ENCODE peak calls at places on chromosomes 6 and 20, in ten cellular contexts. C is effector memory CD8-positive, alpha-beta T cell; J is NCI-H1092 treated with DMSO at 0.1 percent for 48 hours; H is endothelial cell; S is D341Med; O is GM10248; T is Right ventricle myocardium inferior; P is kidney tubule cell; R is stimulated activated CD4-positive, alpha-beta T cell treated with anti-CD3 and anti-CD28 coated beads, Interleukin-4, amount 100 ng/mL, for 1 hour; V is hypothalamus. X is an unnamed sample.

GRCh38 chr20:59246691-59247090 is 53.7 kb upstream of the EDN3 start:
- DNase-seq in T (no peak), H (no peak), J (no peak), S (no peak), R (no peak), V (no peak), O (no peak), P (no peak), C (no peak), X (no peak)

GRCh38 chr6:116611020-116611419 is 5.3 kb upstream of the RSPH4A start:
- DNase-seq in C (no peak), P (no peak), R (no peak), T (no peak), V (no peak), J (no peak), H (no peak), S (no peak), O (no peak), X (no peak)

GRCh38 chr6:17932362-17932852 is 55.0 kb downstream of the KIF13A start:
- DNase-seq in S (no peak), T (peak; percentile 64), V (no peak), O (no peak), H (no peak), C (no peak), R (no peak), J (no peak), P (peak; percentile 29), X (no peak)

GRCh38 chr20:56343861-56344381 is 14.9 kb upstream of the FAM210B start:
- DNase-seq in T (no peak), P (peak; percentile 22), C (no peak), J (no peak), O (peak; percentile 77), V (no peak), H (peak; percentile 80), S (peak; percentile 90), R (peak; percentile 40), X (no peak)

GRCh38 chr6:82506526-82506925 is 142.9 kb downstream of the TPBG start:
- DNase-seq in O (no peak), T (no peak), H (no peak), R (no peak), P (peak; percentile 17), S (no peak), V (no peak), J (no peak), C (no peak), X (no peak)

GRCh38 chr6:157893238-157893637 is 70.2 kb downstream of the SNX9 start:
- DNase-seq in P (no peak), R (peak; percentile 33), T (no peak), V (no peak), H (no peak), S (no peak), J (no peak), C (no peak), O (no peak), X (peak; percentile 25)

GRCh38 chr20:48191200-48191599 is 405.9 kb upstream of the SULF2 start:
- DNase-seq in S (no peak), R (no peak), P (peak; percentile 53), V (no peak), O (no peak), H (no peak), T (no peak), C (no peak), J (no peak), X (no peak)

GRCh38 chr6:80366721-80367120 is 260.2 kb downstream of the BCKDHB start:
- DNase-seq in O (no peak), C (no peak), S (peak; percentile 52), J (peak; percentile 58), T (peak; percentile 73), P (peak; percentile 41), R (no peak), V (no peak), H (no peak), X (no peak)

GRCh38 chr6:166707045-166707444 is 80.0 kb upstream of the RPS6KA2 start:
- DNase-seq in C (peak; percentile 4), V (no peak), J (peak; percentile 78), S (no peak), P (peak; percentile 68), O (peak; percentile 56), R (no peak), T (no peak), H (peak; percentile 76), X (no peak)

GRCh38 chr6:42817910-42818309 is 36.1 kb downstream of the BICRAL start:
- DNase-seq in O (no peak), T (no peak), R (no peak), C (no peak), J (no peak), P (no peak), V (no peak), H (no peak), S (no peak), X (no peak)

GRCh38 chr20:35967979-35968640 is at the start of gene CNBD2:
- DNase-seq in P (no peak), J (no peak), V (no peak), O (no peak), H (no peak), R (no peak), T (no peak), S (no peak), C (no peak), X (no peak)

GRCh38 chr6:102679844-102680243 is 1286.3 kb downstream of the GRIK2 start:
- DNase-seq in S (no peak), H (no peak), C (no peak), T (no peak), R (no peak), J (no peak), O (no peak), P (no peak), V (no peak), X (no peak)

GRCh38 chr6:110828396-110828795 is 13.1 kb upstream of the CDK19 start:
- DNase-seq in T (no peak), C (no peak), J (no peak), H (no peak), R (no peak), P (peak; percentile 7), O (no peak), V (no peak), S (no peak), X (no peak)

GRCh38 chr6:18265787-18266523 is 1.6 kb upstream of the DEK start:
- DNase-seq in S (no peak), H (no peak), T (peak; percentile 60), V (no peak), R (no peak), O (no peak), P (no peak), J (no peak), C (no peak), X (peak; percentile 39)

GRCh38 chr6:100461273-100461919 is 3.3 kb downstream of the SIM1 start:
- DNase-seq in R (no peak), J (peak; percentile 67), S (no peak), T (no peak), H (peak; percentile 66), P (peak; percentile 65), C (no peak), V (no peak), O (no peak), X (no peak)

GRCh38 chr6:159898519-159898918 is 7.7 kb downstream of the MAS1 start:
- DNase-seq in R (no peak), S (no peak), H (no peak), P (no peak), O (no peak), C (no peak), V (no peak), T (no peak), J (no peak), X (no peak)

GRCh38 chr6:8329592-8329991 is 105.8 kb downstream of the SLC35B3 start:
- DNase-seq in P (no peak), R (no peak), V (no peak), C (no peak), H (no peak), J (no peak), T (no peak), S (no peak), O (no peak), X (no peak)

GRCh38 chr20:44959082-44959895 is 908 bp downstream of the TOMM34 start:
- DNase-seq in C (peak; percentile 53), S (no peak), J (no peak), P (peak; percentile 73), T (no peak), O (peak; percentile 38), V (no peak), R (peak; percentile 78), H (no peak), X (peak; percentile 55)

GRCh38 chr6:147579667-147580066 is 71.2 kb downstream of the SAMD5 start:
- DNase-seq in C (no peak), V (no peak), P (no peak), H (no peak), S (no peak), J (no peak), O (no peak), T (no peak), R (no peak), X (no peak)

GRCh38 chr20:4973330-4974097 is 27.8 kb downstream of the SLC23A2 start:
- DNase-seq in S (no peak), V (no peak), P (peak; percentile 86), O (peak; percentile 71), C (no peak), T (peak; percentile 67), H (no peak), R (peak; percentile 18), J (no peak), X (peak; percentile 39)

GRCh38 chr6:159979136-159979874 is 10.4 kb downstream of the IGF2R start:
- DNase-seq in C (peak; percentile 62), R (peak; percentile 62), O (peak; percentile 74), S (no peak), J (peak; percentile 85), T (no peak), V (no peak), H (no peak), P (peak; percentile 83), X (peak; percentile 80)

GRCh38 chr6:15715060-15715459 is 52.2 kb upstream of the DTNBP1 start:
- DNase-seq in J (no peak), H (no peak), S (no peak), O (no peak), T (no peak), R (no peak), V (no peak), P (peak; percentile 96), C (no peak), X (no peak)